ENCODE peak calls at places on chromosomes 6 and 20, in seven cellular contexts. F, Q, N, H, G, W and T are unnamed samples. For H3K4me1, the result is how much of the 10 kb centered on the place peaks cover.

GRCh38 chr20:23774081-23774480 is 23.3 kb upstream of the CST1 start:
- DNase-seq in F (no peak), Q (no peak), N (no peak), H (no peak), G (no peak), W (no peak), T (no peak)

GRCh38 chr20:53872561-53873248 is 197.7 kb downstream of the BCAS1 start:
- DNase-seq in F (no peak), Q (no peak), N (no peak), H (no peak), G (peak), W (no peak), T (peak)

GRCh38 chr20:48995599-48995998 is 50.5 kb upstream of the CSE1L start:
- DNase-seq in F (no peak), Q (no peak), N (no peak), H (no peak), G (no peak), W (no peak), T (no peak)

GRCh38 chr6:12557760-12558159 is 158.8 kb upstream of the PHACTR1 start:
- DNase-seq in F (no peak), Q (no peak), N (no peak), H (no peak), G (no peak), W (no peak), T (no peak)

GRCh38 chr6:138115877-138116660 is 8.8 kb upstream of the PERP start:
- DNase-seq in F (peak), Q (peak), N (no peak), H (peak), G (peak), W (peak), T (peak)

GRCh38 chr6:84466521-84466920 is 239.1 kb upstream of the CEP162 start:
- DNase-seq in F (peak), Q (no peak), N (no peak), H (no peak), G (peak), W (no peak), T (no peak)

GRCh38 chr6:55327169-55327568 is at the start of gene GFRAL:
- DNase-seq in F (no peak), Q (no peak), N (no peak), H (no peak), G (no peak), W (no peak), T (no peak)

GRCh38 chr20:63700199-63701050 is 4.0 kb downstream of the TNFRSF6B start:
- DNase-seq in F (no peak), Q (peak), N (peak), H (no peak), G (no peak), W (peak), T (peak)

GRCh38 chr6:53857318-53858094 is 62.7 kb downstream of the LRRC1 start:
- DNase-seq in F (peak), Q (no peak), N (no peak), H (no peak), G (no peak), W (no peak), T (no peak)

GRCh38 chr6:133699986-133700385 is 188.9 kb upstream of the TCF21 start:
- DNase-seq in F (no peak), Q (no peak), N (no peak), H (no peak), G (peak), W (no peak), T (no peak)

GRCh38 chr6:90284745-90285481 is 11.7 kb downstream of the BACH2 start:
- DNase-seq in F (peak), Q (peak), N (no peak), H (no peak), G (peak), W (no peak), T (no peak)

GRCh38 chr6:98957440-98957839 is 9.7 kb upstream of the FBXL4 start:
- DNase-seq in F (peak), Q (peak), N (no peak), H (peak), G (peak), W (no peak), T (no peak)

GRCh38 chr20:33689973-33690372 is 3.8 kb upstream of the E2F1 start:
- DNase-seq in F (peak), Q (no peak), N (no peak), H (no peak), G (peak), W (no peak), T (no peak)

GRCh38 chr6:84763397-84764331 is 734 bp downstream of the TBX18 start:
- DNase-seq in F (peak), Q (no peak), N (peak), H (no peak), G (peak), W (peak), T (no peak)

GRCh38 chr6:45900808-45901752 is 114.6 kb downstream of the CLIC5 start:
- DNase-seq in F (no peak), Q (no peak), N (no peak), H (no peak), G (no peak), W (no peak), T (no peak)

GRCh38 chr6:139973602-139974373 is 599.3 kb upstream of the CITED2 start:
- DNase-seq in F (peak), Q (no peak), N (no peak), H (no peak), G (peak), W (no peak), T (no peak)

GRCh38 chr20:57619053-57619831 is 984 bp downstream of the ZBP1 start:
- DNase-seq in F (no peak), Q (peak), N (peak), H (peak), G (no peak), W (no peak), T (peak)

GRCh38 chr6:166591961-166592520 is 5.6 kb upstream of the RAMACL start:
- DNase-seq in F (no peak), Q (no peak), N (no peak), H (no peak), G (peak), W (no peak), T (no peak)

GRCh38 chr6:155303361-155303870 is 10.9 kb downstream of the TFB1M start:
- DNase-seq in F (no peak), Q (no peak), N (no peak), H (no peak), G (peak), W (no peak), T (no peak)

GRCh38 chr6:46044876-46045617 is 29.4 kb upstream of the CLIC5 start:
- DNase-seq in F (peak), Q (no peak), N (no peak), H (no peak), G (peak), W (no peak), T (no peak)

DNA sequence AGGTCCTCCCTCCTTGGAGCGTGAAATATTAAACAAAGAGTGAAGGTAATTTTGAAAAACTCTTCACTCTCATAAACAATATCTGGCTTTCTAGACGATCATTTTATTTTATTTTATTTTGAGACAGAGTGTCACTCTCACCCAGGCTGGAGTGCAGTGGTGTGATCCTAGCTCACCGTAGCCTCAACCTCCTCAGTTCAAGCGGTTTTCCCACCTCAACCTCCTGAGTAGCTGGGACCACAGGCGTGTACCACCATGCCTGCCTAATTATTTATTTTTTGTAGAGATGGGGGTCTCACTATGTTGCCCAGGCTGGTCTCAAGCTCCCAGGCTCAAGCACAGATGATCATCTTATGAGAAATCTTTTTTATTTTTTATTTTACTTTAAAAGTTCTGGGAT is 16.4 kb downstream of the ZNF831 start:
- DNase-seq in F (no peak), Q (no peak), N (no peak), H (no peak), G (no peak), W (no peak), T (no peak)
- TF ChIP-seq POLR2A in F (no peak), Q (no peak), N (no peak), H (no peak), G (no peak), W (no peak), T (no peak)

GRCh38 chr20:5141615-5142014 is 14.8 kb downstream of the CDS2 start:
- DNase-seq in F (no peak), Q (no peak), N (no peak), H (no peak), G (no peak), W (no peak), T (no peak)
- H3K4me1 ChIP-seq in F (under half), Q (half or more), N (under half), H (half or more), G (under half), W (under half), T (under half)

GRCh38 chr20:50436696-50437095 is 73.5 kb upstream of the PTPN1 start:
- DNase-seq in F (no peak), Q (no peak), N (no peak), H (no peak), G (no peak), W (no peak), T (no peak)
- TF ChIP-seq POLR2A in F (no peak), Q (no peak), N (no peak), H (no peak), G (no peak), W (no peak), T (no peak)

GRCh38 chr6:33783781-33784520 is 5.0 kb downstream of the LEMD2 start:
- DNase-seq in F (no peak), Q (no peak), N (no peak), H (no peak), G (no peak), W (no peak), T (no peak)
- H3K4me1 ChIP-seq in F (half or more), Q (half or more), N (half or more), H (under half), G (under half), W (under half), T (under half)

DNA sequence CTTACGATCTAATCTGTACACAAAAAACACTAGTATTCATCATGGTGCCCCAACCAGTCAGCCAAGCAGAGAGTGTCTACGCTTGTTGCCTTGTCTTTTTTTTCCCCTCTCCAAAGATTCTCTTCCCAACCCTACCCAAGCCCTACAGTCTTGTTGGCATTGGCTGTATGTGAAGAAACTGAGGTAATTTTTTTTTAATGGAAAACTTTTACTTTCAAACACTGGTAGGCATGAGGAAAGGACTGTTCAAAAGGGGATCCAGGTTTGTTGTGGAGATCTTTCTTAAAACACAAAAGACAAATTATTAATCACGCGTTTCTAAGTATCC is 89.2 kb upstream of the PRSS16 start:
- DNase-seq in F (no peak), Q (no peak), N (no peak), H (no peak), G (no peak), W (no peak), T (no peak)
- TF ChIP-seq POLR2A in F (no peak), Q (no peak), N (no peak), H (no peak), G (no peak), W (no peak), T (no peak)

GRCh38 chr6:129390900-129391299 is 319.1 kb downstream of the ARHGAP18 start:
- DNase-seq in F (no peak), Q (no peak), N (no peak), H (no peak), G (peak), W (no peak), T (no peak)
- H3K4me1 ChIP-seq in F (under half), Q (under half), N (under half), H (under half), G (under half), W (under half), T (under half)

GRCh38 chr6:2554651-2555050 is 196.1 kb downstream of the MYLK4 start:
- DNase-seq in F (no peak), Q (no peak), N (no peak), H (no peak), G (no peak), W (no peak), T (no peak)

GRCh38 chr6:2558098-2558770 is 192.5 kb downstream of the MYLK4 start:
- DNase-seq in F (no peak), Q (no peak), N (peak), H (no peak), G (no peak), W (no peak), T (no peak)

GRCh38 chr6:2556761-2557160 is 194.0 kb downstream of the MYLK4 start:
- DNase-seq in F (no peak), Q (no peak), N (no peak), H (no peak), G (no peak), W (no peak), T (no peak)

GRCh38 chr6:2558861-2559811 is 191.6 kb downstream of the MYLK4 start:
- DNase-seq in F (no peak), Q (no peak), N (peak), H (no peak), G (no peak), W (no peak), T (no peak)

GRCh38 chr6:2557181-2557720 is 193.5 kb downstream of the MYLK4 start:
- DNase-seq in F (no peak), Q (no peak), N (no peak), H (no peak), G (no peak), W (no peak), T (no peak)
- TF ChIP-seq POLR2A in F (no peak), Q (no peak), N (no peak), H (no peak), G (no peak), W (no peak), T (no peak)

DNA sequence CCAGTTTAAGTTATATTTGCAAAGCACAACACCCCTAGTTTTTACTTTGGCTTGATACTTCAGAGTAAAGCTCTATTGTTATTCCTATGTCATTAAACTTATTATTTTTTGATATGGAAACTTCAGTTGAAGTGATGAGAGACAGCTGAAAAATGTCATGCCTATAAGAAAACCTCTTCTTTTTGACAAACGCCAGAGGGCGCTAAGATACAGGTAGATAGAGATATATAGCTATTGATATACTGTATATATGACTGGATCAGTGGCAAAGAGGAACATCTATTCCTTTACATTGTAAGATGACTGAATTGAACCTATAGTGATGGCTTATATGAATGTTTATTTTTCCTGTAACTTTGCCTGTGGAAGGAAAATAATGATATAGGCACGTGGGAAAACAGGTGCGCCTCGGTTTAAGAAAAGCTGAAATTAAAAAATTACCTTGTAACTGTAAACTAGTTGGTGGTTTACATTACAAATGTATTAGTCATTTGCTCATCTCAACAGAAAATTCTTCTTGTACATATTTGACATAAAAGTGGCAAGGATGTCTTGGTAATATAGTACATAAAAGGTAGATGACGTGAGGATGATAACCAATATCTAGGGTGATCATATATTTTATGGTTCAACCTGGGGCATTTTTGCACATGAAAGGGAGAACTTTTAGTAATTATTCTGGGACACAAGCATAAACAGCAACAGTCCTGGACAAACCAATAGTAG is 74.1 kb downstream of the LAMA4 start:
- DNase-seq in F (peak), Q (no peak), N (no peak), H (peak), G (peak), W (no peak), T (peak)
- H3K4me1 ChIP-seq in F (under half), Q (under half), N (under half), H (under half), G (under half), W (under half), T (under half)

DNA sequence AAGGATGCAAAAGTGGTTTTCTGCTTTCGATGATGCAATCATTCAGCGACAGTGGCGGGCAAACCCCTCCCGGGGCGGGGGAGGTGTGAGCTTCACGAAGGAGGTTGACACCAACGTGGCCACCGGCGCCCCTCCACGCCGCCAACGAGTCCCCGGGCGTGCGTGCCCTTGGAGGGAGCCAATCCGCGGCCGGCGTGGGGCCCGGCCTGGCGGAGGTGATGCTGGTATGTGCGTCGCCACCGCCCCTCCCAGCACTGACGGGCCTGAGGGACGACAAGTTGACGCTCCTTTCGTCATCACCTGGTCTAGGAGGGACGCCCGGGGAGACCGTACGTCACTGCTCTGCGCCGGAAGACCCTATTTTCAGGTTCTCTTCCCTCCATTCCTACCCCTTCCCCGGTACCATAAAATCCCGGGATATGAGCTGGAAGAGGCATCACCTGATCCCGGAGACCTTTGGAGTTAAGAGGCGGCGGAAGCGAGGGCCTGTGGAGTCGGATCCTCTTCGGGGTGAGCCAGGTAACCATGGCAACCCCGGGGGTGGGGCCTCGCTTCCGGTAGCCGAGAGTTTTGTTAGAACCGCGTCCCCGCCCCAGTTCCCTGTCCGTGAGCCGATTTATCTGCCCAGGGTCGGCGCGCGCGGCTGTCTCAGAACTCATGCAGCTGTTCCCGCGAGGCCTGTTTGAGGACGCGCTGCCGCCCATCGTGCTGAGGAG is at the start of gene DXO:
- DNase-seq in F (peak), Q (peak), N (peak), H (peak), G (peak), W (peak), T (peak)
- TF ChIP-seq POLR2A in F (no peak), Q (peak), N (no peak), H (peak), G (peak), W (peak), T (peak)